ENCODE peak calls at places on chromosomes 1 and 21, in four cellular contexts. G is H9, P is IMR-90, R is mesenchymal stem cell. A is an unnamed sample.

GRCh38 chr1:42978317-42979036 is 19.8 kb upstream of the SLC2A1 start:
- DNase-seq in G (peak), P (peak), R (peak), A (no peak)

GRCh38 chr21:32312976-32313375 is 14.3 kb downstream of the MRAP start:
- DNase-seq in G (no peak), P (no peak), R (no peak), A (no peak)

GRCh38 chr1:3020263-3020909 is 881 bp upstream of the ACTRT2 start:
- DNase-seq in G (no peak), P (no peak), R (no peak), A (no peak)

GRCh38 chr1:161171191-161171590 is 5.0 kb downstream of the PPOX start:
- DNase-seq in G (no peak), P (no peak), R (no peak), A (no peak)

GRCh38 chr1:33086384-33086850 is 5.5 kb downstream of the AZIN2 start:
- DNase-seq in G (peak), P (peak), R (peak), A (peak)

GRCh38 chr1:187415065-187415464 is 586.3 kb downstream of the PLA2G4A start:
- DNase-seq in G (no peak), P (peak), R (peak), A (no peak)

GRCh38 chr21:38507374-38507942 is 9.2 kb upstream of the ERG start:
- DNase-seq in G (no peak), P (no peak), R (no peak), A (no peak)

GRCh38 chr1:149927056-149927534 is 508 bp downstream of the SF3B4 start:
- DNase-seq in G (no peak), P (peak), R (no peak), A (no peak)

GRCh38 chr1:54262244-54262643 is 62.3 kb downstream of the MRPL37 start:
- DNase-seq in G (no peak), P (no peak), R (no peak), A (no peak)

GRCh38 chr21:33801424-33802405 is 113.9 kb downstream of the ATP5PO start:
- DNase-seq in G (no peak), P (peak), R (peak), A (no peak)

GRCh38 chr1:57591854-57592253 is 168.0 kb upstream of the DAB1 start:
- DNase-seq in G (no peak), P (no peak), R (no peak), A (no peak)

GRCh38 chr1:8533907-8534306 is 216.0 kb downstream of the SLC45A1 start:
- DNase-seq in G (no peak), P (no peak), R (no peak), A (no peak)

GRCh38 chr1:30682396-30683275 is 40.7 kb downstream of the MATN1 start:
- DNase-seq in G (no peak), P (no peak), R (no peak), A (no peak)

GRCh38 chr1:103514920-103515503 is 10.5 kb upstream of the RNPC3 start:
- DNase-seq in G (no peak), P (peak), R (peak), A (peak)

DNA sequence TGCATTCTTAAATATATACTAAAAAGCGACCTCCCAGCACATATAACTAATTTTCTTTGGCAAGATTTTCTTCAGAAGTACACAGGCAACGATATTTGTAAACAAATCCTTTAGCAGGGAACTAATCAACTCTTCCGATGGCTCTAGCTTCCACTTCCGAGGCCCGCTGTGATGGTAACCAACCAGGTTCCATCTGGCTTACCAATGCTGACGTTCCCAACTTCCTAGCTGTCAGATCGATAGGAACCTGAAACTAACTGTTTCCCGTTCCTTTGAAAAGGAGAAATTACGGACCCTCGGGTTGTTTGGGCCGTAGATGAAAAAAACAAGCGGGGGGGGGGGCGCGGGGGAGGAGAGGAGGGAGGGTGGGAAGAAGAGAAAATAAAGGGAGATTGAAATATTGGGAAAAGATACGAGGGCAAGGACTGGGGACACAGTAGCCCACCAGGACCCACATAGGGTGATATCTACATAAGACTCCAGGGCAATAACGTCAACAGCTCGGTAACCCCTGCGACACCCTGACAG is 513 bp downstream of the GTF2B start:
- DNase-seq in G (peak), P (peak), R (peak), A (peak)
- H3K27ac ChIP-seq in G (no peak), P (peak), R (peak), A (peak)

GRCh38 chr1:204349602-204350001 is 10.1 kb downstream of the PLEKHA6 start:
- DNase-seq in G (no peak), P (no peak), R (no peak), A (no peak)

GRCh38 chr1:204348197-204348596 is 11.5 kb downstream of the PLEKHA6 start:
- DNase-seq in G (no peak), P (no peak), R (no peak), A (no peak)

GRCh38 chr1:204350857-204351573 is 8.7 kb downstream of the PLEKHA6 start:
- DNase-seq in G (peak), P (peak), R (peak), A (peak)

GRCh38 chr1:204348722-204349121 is 11.0 kb downstream of the PLEKHA6 start:
- DNase-seq in G (no peak), P (peak), R (peak), A (no peak)

GRCh38 chr1:204350265-204350664 is 9.5 kb downstream of the PLEKHA6 start:
- DNase-seq in G (no peak), P (no peak), R (no peak), A (no peak)
- H3K14ac ChIP-seq in G (no peak), P (peak), R (no peak), A (no peak)

DNA sequence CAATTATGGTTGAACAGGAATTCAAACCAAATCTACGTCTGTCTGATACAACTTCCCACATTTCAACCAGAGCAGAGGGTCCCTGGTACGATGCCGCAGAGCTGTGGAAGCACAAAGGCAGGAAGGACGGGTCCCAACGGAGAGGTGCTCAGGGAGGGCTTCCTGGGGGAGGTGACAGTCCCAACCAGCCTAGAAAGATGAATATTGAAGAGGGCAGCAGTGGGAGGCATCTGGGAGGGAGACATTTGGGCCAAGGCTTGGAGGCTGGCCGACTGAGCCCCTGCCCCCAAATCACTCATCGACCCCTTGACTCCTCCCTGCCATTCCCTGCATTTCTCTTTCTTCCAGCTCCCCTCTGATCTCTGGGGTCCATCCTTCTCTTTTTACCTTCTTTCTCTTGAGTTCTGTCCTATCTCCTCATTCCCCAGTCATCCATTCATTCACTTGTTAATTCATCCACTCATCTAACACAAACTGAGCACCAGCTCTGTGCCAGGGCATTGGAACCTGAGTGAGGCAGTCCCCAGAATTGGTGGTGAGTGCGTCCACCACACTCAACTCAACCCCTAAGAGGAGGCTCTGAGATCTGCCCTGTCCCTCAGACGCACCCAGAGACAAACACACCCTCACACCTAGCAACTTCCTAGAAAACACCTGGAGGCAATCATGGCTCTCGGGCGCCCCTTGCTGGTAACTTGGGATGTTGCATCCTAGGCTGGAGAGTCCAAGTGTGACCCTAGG is 13.2 kb upstream of the CELA3B start:
- DNase-seq in G (peak), P (peak), R (peak), A (peak)
- H2AK5ac ChIP-seq in G (no peak), P (peak), R (peak), A (no peak)

GRCh38 chr1:26719205-26719604 is 23.4 kb downstream of the ARID1A start:
- DNase-seq in G (no peak), P (no peak), R (no peak), A (no peak)

GRCh38 chr1:26724938-26725337 is 29.1 kb downstream of the ARID1A start:
- DNase-seq in G (peak), P (no peak), R (peak), A (no peak)

GRCh38 chr1:26724118-26724517 is 28.3 kb downstream of the ARID1A start:
- DNase-seq in G (no peak), P (no peak), R (no peak), A (no peak)

GRCh38 chr1:26723013-26723991 is 27.5 kb downstream of the ARID1A start:
- DNase-seq in G (peak), P (peak), R (peak), A (peak)

DNA sequence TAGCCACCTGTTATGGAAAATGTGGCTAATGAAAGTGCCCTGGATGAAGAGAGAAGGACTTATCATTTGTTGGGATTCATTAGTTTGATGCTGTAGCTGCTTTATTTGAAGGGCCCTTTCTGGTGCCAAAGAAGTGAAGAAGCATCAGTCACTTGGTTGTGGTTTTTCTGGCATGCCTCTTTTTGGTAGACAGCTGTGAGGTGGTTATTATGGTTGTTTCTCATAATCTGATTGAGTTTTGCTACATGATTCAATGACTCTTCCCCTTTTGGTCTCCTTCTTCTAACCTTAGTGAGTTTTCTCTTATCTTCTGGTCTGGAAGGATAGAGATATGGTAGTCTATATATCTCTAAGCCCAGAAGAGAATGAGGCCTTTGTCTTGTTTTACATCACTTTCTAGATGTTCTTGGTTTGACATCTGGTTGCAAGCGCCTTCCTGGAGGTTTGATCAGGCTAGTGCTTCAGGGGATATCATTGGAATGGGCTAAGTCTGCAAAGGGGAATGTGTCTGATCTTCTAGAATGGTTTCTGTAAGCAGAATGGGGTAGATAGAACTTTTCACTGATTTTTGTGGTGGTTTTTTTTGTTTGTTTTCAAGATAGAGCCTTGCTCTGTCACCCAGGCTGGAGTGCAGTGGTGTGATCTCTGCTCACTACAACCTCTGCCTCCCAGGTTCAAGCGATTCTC is 26.0 kb downstream of the ARID1A start:
- DNase-seq in G (no peak), P (no peak), R (no peak), A (no peak)
- H3K27ac ChIP-seq in G (no peak), P (no peak), R (no peak), A (no peak)

A was measured in neuronal stem cell.